ENCODE peak calls at places on chromosome 5, in eight cellular contexts. One of them, this sample, is unnamed.

GRCh38 chr5:112084149-112084548 is 327.2 kb upstream of the NREP start:
- DNase-seq in iPS DF 6.9: no peak
- DNase-seq in CD8-positive, alpha-beta T cell: no peak
- DNase-seq in stomach: no peak
- DNase-seq in hepatocyte: peak; percentile 6
- DNase-seq in uterus: no peak
- DNase-seq in MM.1S: no peak
- DNase-seq in brain microvascular endothelial cell: no peak
- DNase-seq in this sample: no peak

GRCh38 chr5:134289509-134290113 is 63.7 kb upstream of the PPP2CA start:
- DNase-seq in iPS DF 6.9: peak; percentile 67
- DNase-seq in CD8-positive, alpha-beta T cell: peak; percentile 14
- DNase-seq in stomach: peak; percentile 42
- DNase-seq in hepatocyte: peak; percentile 80
- DNase-seq in uterus: peak; percentile 64
- DNase-seq in MM.1S: peak; percentile 67
- DNase-seq in brain microvascular endothelial cell: peak; percentile 56
- DNase-seq in this sample: peak; percentile 15

GRCh38 chr5:1509346-1510085 is 14.2 kb downstream of the LPCAT1 start:
- DNase-seq in iPS DF 6.9: no peak
- DNase-seq in CD8-positive, alpha-beta T cell: no peak
- DNase-seq in stomach: peak; percentile 22
- DNase-seq in hepatocyte: no peak
- DNase-seq in uterus: peak; percentile 3
- DNase-seq in MM.1S: no peak
- DNase-seq in brain microvascular endothelial cell: no peak
- DNase-seq in this sample: no peak

GRCh38 chr5:10451137-10451824 is 9.6 kb downstream of the ROPN1L start:
- DNase-seq in iPS DF 6.9: no peak
- DNase-seq in CD8-positive, alpha-beta T cell: no peak
- DNase-seq in stomach: no peak
- DNase-seq in hepatocyte: no peak
- DNase-seq in uterus: no peak
- DNase-seq in MM.1S: no peak
- DNase-seq in brain microvascular endothelial cell: no peak
- DNase-seq in this sample: no peak

GRCh38 chr5:10634562-10634961 is 70.7 kb downstream of the ANKRD33B start:
- DNase-seq in iPS DF 6.9: no peak
- DNase-seq in CD8-positive, alpha-beta T cell: no peak
- DNase-seq in stomach: no peak
- DNase-seq in hepatocyte: no peak
- DNase-seq in uterus: no peak
- DNase-seq in MM.1S: no peak
- DNase-seq in brain microvascular endothelial cell: no peak
- DNase-seq in this sample: no peak

GRCh38 chr5:126865299-126865698 is 88.4 kb downstream of the LMNB1 start:
- DNase-seq in iPS DF 6.9: no peak
- DNase-seq in CD8-positive, alpha-beta T cell: no peak
- DNase-seq in stomach: no peak
- DNase-seq in hepatocyte: no peak
- DNase-seq in uterus: no peak
- DNase-seq in MM.1S: no peak
- DNase-seq in brain microvascular endothelial cell: peak; percentile 76
- DNase-seq in this sample: no peak

GRCh38 chr5:128498844-128499455 is 39.1 kb downstream of the FBN2 start:
- DNase-seq in iPS DF 6.9: no peak
- DNase-seq in CD8-positive, alpha-beta T cell: no peak
- DNase-seq in stomach: no peak
- DNase-seq in hepatocyte: peak; percentile 67
- DNase-seq in uterus: no peak
- DNase-seq in MM.1S: peak; percentile 42
- DNase-seq in brain microvascular endothelial cell: peak; percentile 53
- DNase-seq in this sample: no peak

GRCh38 chr5:95223859-95224258 is 61.0 kb downstream of the MCTP1 start:
- DNase-seq in iPS DF 6.9: no peak
- DNase-seq in CD8-positive, alpha-beta T cell: no peak
- DNase-seq in stomach: no peak
- DNase-seq in hepatocyte: no peak
- DNase-seq in uterus: no peak
- DNase-seq in MM.1S: no peak
- DNase-seq in brain microvascular endothelial cell: no peak
- DNase-seq in this sample: no peak

GRCh38 chr5:80098951-80099350 is 63.8 kb downstream of the THBS4 start:
- DNase-seq in iPS DF 6.9: no peak
- DNase-seq in CD8-positive, alpha-beta T cell: no peak
- DNase-seq in stomach: no peak
- DNase-seq in hepatocyte: no peak
- DNase-seq in uterus: no peak
- DNase-seq in MM.1S: no peak
- DNase-seq in brain microvascular endothelial cell: no peak
- DNase-seq in this sample: no peak

GRCh38 chr5:67100301-67100700 is 96.3 kb downstream of the CD180 start:
- DNase-seq in iPS DF 6.9: no peak
- DNase-seq in CD8-positive, alpha-beta T cell: no peak
- DNase-seq in stomach: no peak
- DNase-seq in hepatocyte: no peak
- DNase-seq in uterus: no peak
- DNase-seq in MM.1S: no peak
- DNase-seq in brain microvascular endothelial cell: no peak
- DNase-seq in this sample: no peak

GRCh38 chr5:124453221-124454032 is 293.0 kb downstream of the ZNF608 start:
- DNase-seq in iPS DF 6.9: no peak
- DNase-seq in CD8-positive, alpha-beta T cell: no peak
- DNase-seq in stomach: no peak
- DNase-seq in hepatocyte: no peak
- DNase-seq in uterus: no peak
- DNase-seq in MM.1S: peak; percentile 83
- DNase-seq in brain microvascular endothelial cell: peak; percentile 83
- DNase-seq in this sample: no peak

GRCh38 chr5:36177715-36178556 is 26.0 kb downstream of the SKP2 start:
- DNase-seq in iPS DF 6.9: no peak
- DNase-seq in CD8-positive, alpha-beta T cell: no peak
- DNase-seq in stomach: no peak
- DNase-seq in hepatocyte: peak; percentile 46
- DNase-seq in uterus: no peak
- DNase-seq in MM.1S: peak; percentile 59
- DNase-seq in brain microvascular endothelial cell: peak; percentile 24
- DNase-seq in this sample: no peak

GRCh38 chr5:110354341-110354740 is 372.1 kb downstream of the TMEM232 start:
- DNase-seq in iPS DF 6.9: no peak
- DNase-seq in CD8-positive, alpha-beta T cell: no peak
- DNase-seq in stomach: no peak
- DNase-seq in hepatocyte: no peak
- DNase-seq in uterus: no peak
- DNase-seq in MM.1S: no peak
- DNase-seq in brain microvascular endothelial cell: no peak
- DNase-seq in this sample: no peak

GRCh38 chr5:38297830-38298608 is 39.7 kb downstream of the EGFLAM start:
- DNase-seq in iPS DF 6.9: no peak
- DNase-seq in CD8-positive, alpha-beta T cell: no peak
- DNase-seq in stomach: no peak
- DNase-seq in hepatocyte: peak; percentile 20
- DNase-seq in uterus: no peak
- DNase-seq in MM.1S: no peak
- DNase-seq in brain microvascular endothelial cell: no peak
- DNase-seq in this sample: no peak

GRCh38 chr5:78472469-78473106 is 112.2 kb downstream of the SCAMP1 start:
- DNase-seq in iPS DF 6.9: no peak
- DNase-seq in CD8-positive, alpha-beta T cell: no peak
- DNase-seq in stomach: no peak
- DNase-seq in hepatocyte: no peak
- DNase-seq in uterus: no peak
- DNase-seq in MM.1S: no peak
- DNase-seq in brain microvascular endothelial cell: no peak
- DNase-seq in this sample: no peak

GRCh38 chr5:75611324-75612210 is at the start of gene ANKDD1B:
- DNase-seq in iPS DF 6.9: no peak
- DNase-seq in CD8-positive, alpha-beta T cell: no peak
- DNase-seq in stomach: peak; percentile 38
- DNase-seq in hepatocyte: peak; percentile 55
- DNase-seq in uterus: peak; percentile 31
- DNase-seq in MM.1S: no peak
- DNase-seq in brain microvascular endothelial cell: peak; percentile 60
- DNase-seq in this sample: no peak

GRCh38 chr5:58751222-58751621 is 168.3 kb downstream of the RAB3C start:
- DNase-seq in iPS DF 6.9: no peak
- DNase-seq in CD8-positive, alpha-beta T cell: no peak
- DNase-seq in stomach: no peak
- DNase-seq in hepatocyte: peak; percentile 31
- DNase-seq in uterus: no peak
- DNase-seq in MM.1S: no peak
- DNase-seq in brain microvascular endothelial cell: peak; percentile 60
- DNase-seq in this sample: no peak

GRCh38 chr5:59483971-59484472 is 409.5 kb downstream of the PDE4D start:
- DNase-seq in iPS DF 6.9: no peak
- DNase-seq in CD8-positive, alpha-beta T cell: no peak
- DNase-seq in stomach: no peak
- DNase-seq in hepatocyte: no peak
- DNase-seq in uterus: no peak
- DNase-seq in MM.1S: no peak
- DNase-seq in brain microvascular endothelial cell: peak; percentile 54
- DNase-seq in this sample: no peak

GRCh38 chr5:138032572-138033274 is at the start of gene FAM13B:
- DNase-seq in iPS DF 6.9: no peak
- DNase-seq in CD8-positive, alpha-beta T cell: peak; percentile 73
- DNase-seq in stomach: peak; percentile 82
- DNase-seq in hepatocyte: peak; percentile 92
- DNase-seq in uterus: peak; percentile 72
- DNase-seq in MM.1S: peak; percentile 68
- DNase-seq in brain microvascular endothelial cell: peak; percentile 40
- DNase-seq in this sample: peak; percentile 83

GRCh38 chr5:107812570-107813141 is 141.9 kb upstream of the EFNA5 start:
- DNase-seq in iPS DF 6.9: no peak
- DNase-seq in CD8-positive, alpha-beta T cell: no peak
- DNase-seq in stomach: no peak
- DNase-seq in hepatocyte: no peak
- DNase-seq in uterus: no peak
- DNase-seq in MM.1S: no peak
- DNase-seq in brain microvascular endothelial cell: peak; percentile 89
- DNase-seq in this sample: no peak

GRCh38 chr5:171946382-171946781 is 60.1 kb downstream of the FBXW11 start:
- DNase-seq in iPS DF 6.9: no peak
- DNase-seq in CD8-positive, alpha-beta T cell: no peak
- DNase-seq in stomach: no peak
- DNase-seq in hepatocyte: no peak
- DNase-seq in uterus: no peak
- DNase-seq in MM.1S: no peak
- DNase-seq in brain microvascular endothelial cell: no peak
- DNase-seq in this sample: no peak

GRCh38 chr5:157518963-157519362 is 56.6 kb downstream of the ADAM19 start:
- DNase-seq in iPS DF 6.9: no peak
- DNase-seq in CD8-positive, alpha-beta T cell: no peak
- DNase-seq in stomach: no peak
- DNase-seq in hepatocyte: no peak
- DNase-seq in uterus: no peak
- DNase-seq in MM.1S: no peak
- DNase-seq in brain microvascular endothelial cell: no peak
- DNase-seq in this sample: peak; percentile 39

GRCh38 chr5:114363837-114364236 is 2.0 kb downstream of the KCNN2 start:
- DNase-seq in iPS DF 6.9: no peak
- DNase-seq in CD8-positive, alpha-beta T cell: no peak
- DNase-seq in stomach: no peak
- DNase-seq in hepatocyte: no peak
- DNase-seq in uterus: no peak
- DNase-seq in MM.1S: no peak
- DNase-seq in brain microvascular endothelial cell: no peak
- DNase-seq in this sample: no peak

GRCh38 chr5:165607026-165607425 is 2101.6 kb downstream of the MAT2B start:
- DNase-seq in iPS DF 6.9: no peak
- DNase-seq in CD8-positive, alpha-beta T cell: no peak
- DNase-seq in stomach: no peak
- DNase-seq in hepatocyte: no peak
- DNase-seq in uterus: no peak
- DNase-seq in MM.1S: no peak
- DNase-seq in brain microvascular endothelial cell: no peak
- DNase-seq in this sample: no peak
- H3K27ac ChIP-seq in iPS DF 6.9: no peak overlapping the region
- H3K27ac ChIP-seq in CD8-positive, alpha-beta T cell: no peak overlapping the region
- H3K27ac ChIP-seq in stomach: no peak overlapping the region
- H3K27ac ChIP-seq in hepatocyte: no peak overlapping the region
- H3K27ac ChIP-seq in uterus: no peak overlapping the region
- H3K27ac ChIP-seq in MM.1S: no peak overlapping the region
- H3K27ac ChIP-seq in brain microvascular endothelial cell: no peak overlapping the region
- H3K27ac ChIP-seq in this sample: no peak overlapping the region

DNA sequence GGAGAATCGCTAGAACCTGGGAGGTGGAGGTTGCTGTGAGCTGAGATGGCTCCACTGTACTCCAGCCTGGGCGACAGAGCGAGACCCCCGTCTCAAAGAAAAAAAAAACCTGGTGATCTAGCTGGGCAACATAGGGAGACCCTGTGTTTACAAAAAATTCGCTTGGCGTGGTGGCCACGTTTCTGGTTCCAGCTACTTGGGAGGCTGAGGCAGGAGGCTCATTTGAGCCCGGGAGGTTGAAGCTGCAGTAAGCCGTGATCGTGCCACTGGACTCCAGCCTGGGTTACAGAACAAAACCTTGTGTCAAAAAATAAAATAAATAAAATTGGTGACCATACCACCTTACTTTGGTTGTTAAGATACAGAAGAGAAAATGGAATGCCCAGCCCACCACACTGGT is 1.8 kb upstream of the HNRNPAB start:
- DNase-seq in iPS DF 6.9: no peak
- DNase-seq in CD8-positive, alpha-beta T cell: no peak
- DNase-seq in stomach: no peak
- DNase-seq in hepatocyte: no peak
- DNase-seq in uterus: no peak
- DNase-seq in MM.1S: no peak
- DNase-seq in brain microvascular endothelial cell: no peak
- DNase-seq in this sample: no peak
- H3K27me3 ChIP-seq in iPS DF 6.9: no peaks in the 10 kb centered on the region
- H3K27me3 ChIP-seq in CD8-positive, alpha-beta T cell: no peaks in the 10 kb centered on the region
- H3K27me3 ChIP-seq in stomach: no peaks in the 10 kb centered on the region
- H3K27me3 ChIP-seq in hepatocyte: no peaks in the 10 kb centered on the region
- H3K27me3 ChIP-seq in uterus: no peaks in the 10 kb centered on the region
- H3K27me3 ChIP-seq in MM.1S: no peaks in the 10 kb centered on the region
- H3K27me3 ChIP-seq in brain microvascular endothelial cell: no peaks in the 10 kb centered on the region
- H3K27me3 ChIP-seq in this sample: no peaks in the 10 kb centered on the region

DNA sequence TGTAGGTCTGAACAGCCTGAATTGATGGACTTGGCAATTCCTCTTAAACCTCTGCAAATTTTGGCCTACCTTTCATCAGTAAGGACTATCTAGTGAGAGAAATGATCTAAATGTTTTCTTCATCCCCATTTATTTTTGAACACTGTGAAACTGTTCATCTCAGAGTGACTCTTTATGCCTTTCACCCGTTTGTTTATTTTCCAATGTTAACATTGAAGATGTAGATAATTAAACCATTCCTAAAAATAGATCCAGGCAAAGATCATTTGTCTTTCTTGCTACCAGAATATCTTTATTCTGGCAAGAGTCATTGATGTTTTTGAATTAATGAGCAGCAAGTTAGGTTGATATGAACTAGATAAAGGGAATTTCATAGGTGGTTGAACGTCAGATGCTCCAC is 3.2 kb downstream of the CPEB4 start:
- DNase-seq in iPS DF 6.9: no peak
- DNase-seq in CD8-positive, alpha-beta T cell: no peak
- DNase-seq in stomach: no peak
- DNase-seq in hepatocyte: no peak
- DNase-seq in uterus: no peak
- DNase-seq in MM.1S: no peak
- DNase-seq in brain microvascular endothelial cell: no peak
- DNase-seq in this sample: no peak
- H3K36me3 ChIP-seq in iPS DF 6.9: no peaks in the 10 kb centered on the region
- H3K36me3 ChIP-seq in CD8-positive, alpha-beta T cell: no peaks in the 10 kb centered on the region
- H3K36me3 ChIP-seq in stomach: no peaks in the 10 kb centered on the region
- H3K36me3 ChIP-seq in hepatocyte: no peaks in the 10 kb centered on the region
- H3K36me3 ChIP-seq in uterus: no peaks in the 10 kb centered on the region
- H3K36me3 ChIP-seq in MM.1S: peaks cover 8% of the 10 kb centered on the region
- H3K36me3 ChIP-seq in brain microvascular endothelial cell: no peaks in the 10 kb centered on the region
- H3K36me3 ChIP-seq in this sample: no peaks in the 10 kb centered on the region

GRCh38 chr5:148924817-148925216 is 98.4 kb downstream of the ADRB2 start:
- DNase-seq in iPS DF 6.9: no peak
- DNase-seq in CD8-positive, alpha-beta T cell: no peak
- DNase-seq in stomach: peak; percentile 76
- DNase-seq in hepatocyte: no peak
- DNase-seq in uterus: peak; percentile 52
- DNase-seq in MM.1S: no peak
- DNase-seq in brain microvascular endothelial cell: no peak
- DNase-seq in this sample: no peak
- H3K27ac ChIP-seq in iPS DF 6.9: no peak overlapping the region
- H3K27ac ChIP-seq in CD8-positive, alpha-beta T cell: no peak overlapping the region
- H3K27ac ChIP-seq in stomach: no peak overlapping the region
- H3K27ac ChIP-seq in hepatocyte: no peak overlapping the region
- H3K27ac ChIP-seq in uterus: no peak overlapping the region
- H3K27ac ChIP-seq in MM.1S: no peak overlapping the region
- H3K27ac ChIP-seq in brain microvascular endothelial cell: no peak overlapping the region
- H3K27ac ChIP-seq in this sample: no peak overlapping the region